ENCODE peak calls at places on chromosome 2, in five cellular contexts. E is fibroblast of the aortic adventitia, I is pancreas, G is PC-3, F is right lobe of liver. L is an unnamed sample.

GRCh38 chr2:160583162-160583522 is 89.5 kb upstream of the RBMS1 start:
- DNase-seq in E (peak), I (no peak), G (peak), F (no peak), L (no peak)

GRCh38 chr2:41033127-41033526 is 581.2 kb upstream of the SLC8A1 start:
- DNase-seq in E (no peak), I (no peak), G (no peak), F (no peak), L (no peak)

GRCh38 chr2:44955593-44956449 is 14.3 kb downstream of the SIX3 start:
- DNase-seq in E (peak), I (peak), G (peak), F (peak), L (peak)

GRCh38 chr2:241036397-241036963 is 38.1 kb downstream of the SNED1 start:
- DNase-seq in E (peak), I (peak), G (peak), F (peak), L (peak)

GRCh38 chr2:15146960-15147359 is 414.2 kb downstream of the NBAS start:
- DNase-seq in E (no peak), I (no peak), G (peak), F (no peak), L (no peak)

GRCh38 chr2:182522428-182522896 is 95.6 kb upstream of the PDE1A start:
- DNase-seq in E (no peak), I (no peak), G (no peak), F (no peak), L (no peak)

GRCh38 chr2:85132834-85133637 is at the start of gene TCF7L1:
- DNase-seq in E (peak), I (peak), G (peak), F (peak), L (peak)

GRCh38 chr2:175030380-175031271 is 25.4 kb upstream of the CHN1 start:
- DNase-seq in E (peak), I (no peak), G (peak), F (peak), L (peak)

GRCh38 chr2:22893773-22894517 is 491.0 kb upstream of the KLHL29 start:
- DNase-seq in E (no peak), I (no peak), G (no peak), F (no peak), L (no peak)

GRCh38 chr2:148909114-148909513 is 34.1 kb downstream of the KIF5C start:
- DNase-seq in E (no peak), I (no peak), G (no peak), F (no peak), L (no peak)

GRCh38 chr2:15674637-15675455 is 83.2 kb downstream of the DDX1 start:
- DNase-seq in E (no peak), I (no peak), G (peak), F (no peak), L (no peak)

DNA sequence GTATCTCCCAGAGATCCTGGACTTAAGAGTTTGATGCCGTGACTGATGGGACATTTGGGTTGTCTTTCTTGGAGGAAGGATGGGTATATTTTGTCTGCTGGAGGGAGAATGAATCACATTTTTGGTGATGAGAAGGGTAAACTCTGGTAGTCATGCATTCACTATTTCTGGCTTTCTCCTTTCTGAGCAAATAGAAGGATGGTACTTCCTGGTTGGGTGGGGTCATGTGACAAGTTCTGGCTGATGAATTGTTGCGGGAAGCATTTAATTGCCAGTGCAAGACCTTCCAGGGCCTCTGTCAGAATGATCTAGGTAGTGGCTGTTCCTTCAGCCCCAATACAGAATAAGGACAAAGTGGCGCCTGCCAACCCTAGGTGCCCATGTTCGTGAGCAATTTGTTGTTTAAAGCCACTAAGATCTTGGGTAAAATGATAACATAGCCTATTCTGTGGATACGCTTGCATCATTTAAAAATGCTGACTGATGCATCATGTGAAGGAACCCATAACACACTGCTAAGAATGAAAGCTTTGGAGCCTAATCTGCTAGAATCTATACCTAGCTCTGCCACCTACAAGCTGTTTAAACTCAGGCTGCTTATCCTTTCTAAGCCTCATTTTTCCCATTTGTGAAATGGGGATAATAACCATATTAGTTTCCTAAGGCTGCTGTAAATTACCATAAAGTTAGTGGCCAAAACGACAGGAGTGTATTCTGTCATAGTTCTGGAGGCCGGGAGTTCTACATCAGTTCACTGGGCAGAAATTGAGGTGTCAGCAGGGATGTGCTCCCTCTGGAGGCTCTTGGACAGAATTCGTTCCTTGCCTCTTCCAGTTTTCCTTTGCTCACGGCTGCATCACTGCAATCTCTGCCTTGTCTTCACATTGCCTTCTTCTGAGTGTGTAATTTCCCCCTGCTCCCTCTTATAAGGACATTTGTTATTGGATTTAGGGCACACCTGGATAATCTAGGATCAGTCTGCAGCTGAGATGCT is 281.3 kb downstream of the AGPS start:
- DNase-seq in E (no peak), I (no peak), G (peak), F (no peak), L (no peak)
- TF ChIP-seq CTCF in E (peak), I (no peak), G (peak), F (no peak), L (no peak)

GRCh38 chr2:42170619-42171395 is 1.7 kb downstream of the EML4 start:
- DNase-seq in E (peak), I (no peak), G (no peak), F (no peak), L (no peak)
- H3K4me3 ChIP-seq in E (peak), I (peak), G (peak), F (peak), L (peak)

GRCh38 chr2:98923244-98923940 is 12.6 kb downstream of the CRACDL start:
- DNase-seq in E (no peak), I (no peak), G (peak), F (no peak), L (no peak)
- TF ChIP-seq CTCF in E (no peak), I (no peak), G (peak), F (no peak), L (peak)

GRCh38 chr2:74514368-74515270 is at the start of gene TLX2:
- DNase-seq in E (no peak), I (no peak), G (peak), F (no peak), L (no peak)
- H3K4me3 ChIP-seq in E (no peak), I (no peak), G (peak), F (no peak), L (peak)

DNA sequence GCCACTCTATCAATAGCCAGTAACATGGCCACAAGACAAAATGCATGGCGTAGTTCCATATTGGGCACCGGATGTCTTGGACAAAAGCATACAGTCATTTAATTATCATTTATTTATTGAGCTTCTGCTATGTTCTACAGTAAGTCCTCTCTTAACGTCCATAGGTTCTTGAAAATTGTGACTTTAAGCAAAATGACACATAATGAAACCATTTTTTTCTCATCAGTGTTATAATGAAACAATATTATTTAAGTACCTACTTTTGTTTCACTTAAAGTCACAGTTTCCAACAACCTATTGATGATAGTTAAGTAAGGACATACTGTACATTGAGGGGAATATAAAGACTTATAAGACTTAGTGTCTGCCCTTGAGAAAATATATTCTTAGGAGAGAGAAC is 84.9 kb downstream of the XRCC5 start:
- DNase-seq in E (no peak), I (no peak), G (no peak), F (no peak), L (peak)
- TF ChIP-seq CTCF in E (no peak), I (no peak), G (no peak), F (no peak), L (no peak)

DNA sequence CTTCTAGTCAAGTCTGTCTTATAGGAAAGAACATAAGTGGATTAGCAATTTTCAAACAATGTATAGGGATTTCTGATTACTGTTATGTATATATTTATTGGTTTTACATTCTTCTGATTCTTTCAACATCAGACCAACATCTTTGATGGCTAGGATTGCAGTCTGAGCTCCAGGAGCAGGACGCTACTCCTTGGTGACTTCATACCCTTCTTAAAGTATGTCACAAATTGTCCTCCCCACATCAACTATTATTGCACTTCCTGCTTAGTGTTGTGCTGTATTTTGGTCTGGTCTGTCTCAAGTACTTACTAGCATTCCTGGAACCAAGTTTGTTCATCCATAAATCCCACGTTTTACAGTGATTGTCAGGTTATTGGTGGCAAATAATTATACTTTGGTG is 49.0 kb downstream of the MAP2 start:
- DNase-seq in E (peak), I (no peak), G (no peak), F (no peak), L (no peak)
- H3K4me3 ChIP-seq in E (no peak), I (no peak), G (no peak), F (no peak), L (no peak)